ENCODE peak calls at places on chromosomes 7 and 10, in five cellular contexts. One of them, this sample, is unnamed.
A peak's percentile ranks its signal among the peaks of the same experiment; 100 is the strongest.

GRCh38 chr10:98308602-98309365 is 40.8 kb upstream of the LOXL4 start:
- DNase-seq in osteocyte: no peak
- DNase-seq in AG04449: no peak
- DNase-seq in hepatic stellate cell: no peak
- DNase-seq in neuronal stem cell: no peak
- DNase-seq in this sample: no peak

GRCh38 chr10:70381491-70382421 is 669 bp downstream of the LRRC20 start:
- DNase-seq in osteocyte: no peak
- DNase-seq in AG04449: no peak
- DNase-seq in neuronal stem cell: no peak
- DNase-seq in hepatic stellate cell: peak; percentile 61
- DNase-seq in this sample: no peak

GRCh38 chr10:91925022-91925320 is 1.4 kb downstream of the BTAF1 start:
- DNase-seq in neuronal stem cell: no peak
- DNase-seq in osteocyte: no peak
- DNase-seq in AG04449: no peak
- DNase-seq in hepatic stellate cell: peak; percentile 24
- DNase-seq in this sample: no peak

GRCh38 chr10:43931308-43931930 is 282.7 kb upstream of the ZNF32 start:
- DNase-seq in hepatic stellate cell: peak; percentile 72
- DNase-seq in osteocyte: no peak
- DNase-seq in neuronal stem cell: no peak
- DNase-seq in AG04449: peak; percentile 55
- DNase-seq in this sample: peak; percentile 54

GRCh38 chr7:138097064-138097741 is 20.9 kb downstream of the AKR1D1 start:
- DNase-seq in AG04449: no peak
- DNase-seq in neuronal stem cell: no peak
- DNase-seq in hepatic stellate cell: no peak
- DNase-seq in osteocyte: no peak
- DNase-seq in this sample: no peak

GRCh38 chr10:17062493-17063487 is 66.8 kb downstream of the CUBN start:
- DNase-seq in AG04449: peak; percentile 33
- DNase-seq in osteocyte: no peak
- DNase-seq in hepatic stellate cell: peak; percentile 34
- DNase-seq in neuronal stem cell: no peak
- DNase-seq in this sample: peak; percentile 39

GRCh38 chr10:49419005-49419404 is 23.1 kb upstream of the DRGX start:
- DNase-seq in hepatic stellate cell: no peak
- DNase-seq in neuronal stem cell: no peak
- DNase-seq in AG04449: no peak
- DNase-seq in osteocyte: no peak
- DNase-seq in this sample: no peak

GRCh38 chr7:95213148-95213547 is 111.2 kb downstream of the PON1 start:
- DNase-seq in hepatic stellate cell: no peak
- DNase-seq in osteocyte: no peak
- DNase-seq in neuronal stem cell: no peak
- DNase-seq in AG04449: no peak
- DNase-seq in this sample: no peak

GRCh38 chr10:102280397-102281015 is 35.2 kb downstream of the GBF1 start:
- DNase-seq in AG04449: no peak
- DNase-seq in osteocyte: peak; percentile 40
- DNase-seq in neuronal stem cell: no peak
- DNase-seq in hepatic stellate cell: peak; percentile 37
- DNase-seq in this sample: peak; percentile 28

GRCh38 chr10:127277063-127277462 is 80.7 kb upstream of the INSYN2A start:
- DNase-seq in hepatic stellate cell: no peak
- DNase-seq in neuronal stem cell: no peak
- DNase-seq in osteocyte: no peak
- DNase-seq in AG04449: no peak
- DNase-seq in this sample: no peak

GRCh38 chr7:123622660-123623386 is 21.2 kb downstream of the ASB15 start:
- DNase-seq in AG04449: no peak
- DNase-seq in osteocyte: no peak
- DNase-seq in neuronal stem cell: no peak
- DNase-seq in hepatic stellate cell: no peak
- DNase-seq in this sample: no peak

GRCh38 chr10:91579351-91579985 is 53.4 kb downstream of the PPP1R3C start:
- DNase-seq in neuronal stem cell: no peak
- DNase-seq in AG04449: no peak
- DNase-seq in osteocyte: no peak
- DNase-seq in hepatic stellate cell: peak; percentile 51
- DNase-seq in this sample: no peak

GRCh38 chr10:30935078-30935477 is 96.6 kb downstream of the ZNF438 start:
- DNase-seq in AG04449: no peak
- DNase-seq in hepatic stellate cell: no peak
- DNase-seq in osteocyte: no peak
- DNase-seq in neuronal stem cell: no peak
- DNase-seq in this sample: no peak

GRCh38 chr10:105868935-105869334 is 1227.8 kb downstream of the SORCS3 start:
- DNase-seq in AG04449: no peak
- DNase-seq in neuronal stem cell: no peak
- DNase-seq in hepatic stellate cell: no peak
- DNase-seq in osteocyte: no peak
- DNase-seq in this sample: no peak

GRCh38 chr7:157357129-157358040 is 20.6 kb downstream of the DNAJB6 start:
- DNase-seq in hepatic stellate cell: no peak
- DNase-seq in AG04449: no peak
- DNase-seq in osteocyte: no peak
- DNase-seq in neuronal stem cell: no peak
- DNase-seq in this sample: no peak

GRCh38 chr7:106774768-106775551 is 90.1 kb upstream of the PIK3CG start:
- DNase-seq in neuronal stem cell: no peak
- DNase-seq in hepatic stellate cell: no peak
- DNase-seq in AG04449: no peak
- DNase-seq in osteocyte: no peak
- DNase-seq in this sample: no peak

GRCh38 chr7:31408120-31408729 is 67.7 kb upstream of the NEUROD6 start:
- DNase-seq in hepatic stellate cell: no peak
- DNase-seq in neuronal stem cell: no peak
- DNase-seq in AG04449: peak; percentile 3
- DNase-seq in osteocyte: no peak
- DNase-seq in this sample: no peak

GRCh38 chr10:59323036-59323459 is 39.3 kb downstream of the FAM13C start:
- DNase-seq in AG04449: no peak
- DNase-seq in osteocyte: no peak
- DNase-seq in neuronal stem cell: no peak
- DNase-seq in hepatic stellate cell: no peak
- DNase-seq in this sample: no peak

GRCh38 chr10:119165171-119166110 is at the start of gene SFXN4:
- DNase-seq in AG04449: no peak
- DNase-seq in hepatic stellate cell: peak; percentile 72
- DNase-seq in neuronal stem cell: peak; percentile 51
- DNase-seq in osteocyte: peak; percentile 87
- DNase-seq in this sample: peak; percentile 49

GRCh38 chr10:102230861-102231356 is 4.8 kb downstream of the ELOVL3 start:
- DNase-seq in AG04449: no peak
- DNase-seq in neuronal stem cell: no peak
- DNase-seq in osteocyte: no peak
- DNase-seq in hepatic stellate cell: no peak
- DNase-seq in this sample: no peak

GRCh38 chr10:85917601-85918000 is 449.0 kb downstream of the GRID1 start:
- DNase-seq in osteocyte: no peak
- DNase-seq in neuronal stem cell: no peak
- DNase-seq in hepatic stellate cell: no peak
- DNase-seq in AG04449: no peak
- DNase-seq in this sample: no peak

GRCh38 chr7:11570922-11571550 is 261.0 kb downstream of the THSD7A start:
- DNase-seq in neuronal stem cell: no peak
- DNase-seq in AG04449: no peak
- DNase-seq in osteocyte: no peak
- DNase-seq in hepatic stellate cell: no peak
- DNase-seq in this sample: no peak

GRCh38 chr10:6669269-6669859 is 89.3 kb upstream of the PRKCQ start:
- DNase-seq in AG04449: peak; percentile 23
- DNase-seq in neuronal stem cell: peak; percentile 17
- DNase-seq in hepatic stellate cell: no peak
- DNase-seq in osteocyte: no peak
- DNase-seq in this sample: peak; percentile 26

GRCh38 chr10:132489053-132489703 is 48.4 kb upstream of the INPP5A start:
- DNase-seq in neuronal stem cell: no peak
- DNase-seq in hepatic stellate cell: no peak
- DNase-seq in osteocyte: peak; percentile 92
- DNase-seq in AG04449: no peak
- DNase-seq in this sample: no peak